ENCODE peak calls at places on chromosomes 12 and 14, in eight cellular contexts. C, U, L, I, Q, G, V and K are unnamed samples.

GRCh38 chr14:86944434-86944833 is 1048.5 kb downstream of the GALC start:
- DNase-seq in L (no peak), V (no peak), I (no peak), G (no peak), C (no peak), U (no peak), Q (no peak), K (no peak)

GRCh38 chr12:22283006-22283506 is 51.5 kb downstream of the ST8SIA1 start:
- DNase-seq in I (no peak), V (no peak), G (no peak), Q (no peak), L (peak), C (no peak), U (peak), K (peak)

GRCh38 chr12:100163416-100164152 is 20.9 kb upstream of the BLTP3B start:
- DNase-seq in G (peak), Q (peak), L (peak), U (peak), C (peak), V (peak), I (peak), K (peak)

GRCh38 chr12:58313091-58313855 is 371.9 kb downstream of the ATP23 start:
- DNase-seq in G (no peak), C (no peak), I (no peak), Q (no peak), V (no peak), L (peak), U (peak), K (peak)

GRCh38 chr12:57238854-57239554 is 9.5 kb downstream of the SHMT2 start:
- DNase-seq in G (peak), C (peak), L (peak), I (peak), U (peak), V (peak), Q (peak), K (peak)

GRCh38 chr12:104643093-104643646 is 186.4 kb downstream of the CHST11 start:
- DNase-seq in I (no peak), U (no peak), Q (no peak), G (no peak), L (no peak), V (no peak), C (no peak), K (no peak)

GRCh38 chr14:30270200-30271161 is 288.5 kb upstream of the G2E3 start:
- DNase-seq in Q (peak), L (peak), V (peak), G (peak), I (peak), U (peak), C (peak), K (peak)

GRCh38 chr14:46036099-46036498 is 615.5 kb downstream of the RPL10L start:
- DNase-seq in G (no peak), Q (no peak), V (no peak), U (no peak), L (no peak), I (no peak), C (no peak), K (no peak)

GRCh38 chr14:93369393-93370266 is 22.6 kb downstream of the COX8C start:
- DNase-seq in Q (no peak), I (no peak), V (no peak), U (no peak), C (no peak), G (no peak), L (no peak), K (peak)

GRCh38 chr14:103395245-103395644 is 10.0 kb downstream of the MARK3 start:
- DNase-seq in C (no peak), G (no peak), V (no peak), U (no peak), L (peak), Q (peak), I (no peak), K (peak)